ENCODE peak calls at places on chromosomes 6 and 20, in five cellular contexts. M is AG10803; T is activated CD4-positive, alpha-beta T cell treated with anti-CD3 and anti-CD28 coated beads, Interleukin-2, amount 50 U/mL, for 48 hours; H is left ventricle myocardium inferior; R is fibroblast of mammary gland. B is an unnamed sample.

GRCh38 chr20:1469925-1470571 is 3.4 kb upstream of the NSFL1C start:
- DNase-seq in R (peak), T (peak), H (peak), M (peak), B (peak)

GRCh38 chr6:158002951-158003853 is 21.5 kb downstream of the SYNJ2 start:
- DNase-seq in H (peak), R (peak), M (peak), T (peak), B (peak)

GRCh38 chr6:109610555-109610954 is 80.4 kb downstream of the AK9 start:
- DNase-seq in M (peak), R (peak), H (no peak), T (no peak), B (no peak)

GRCh38 chr6:84774174-84775158 is 10.1 kb upstream of the TBX18 start:
- DNase-seq in M (peak), R (peak), T (no peak), H (peak), B (no peak)

GRCh38 chr6:145310116-145310515 is 425.2 kb downstream of the EPM2A start:
- DNase-seq in R (peak), M (peak), T (no peak), H (no peak), B (peak)

GRCh38 chr20:1331801-1332453 is 3.0 kb upstream of the SDCBP2 start:
- DNase-seq in T (no peak), R (no peak), M (no peak), H (no peak), B (no peak)

GRCh38 chr20:35306931-35307517 is 14.8 kb upstream of the FAM83C start:
- DNase-seq in M (peak), T (peak), R (peak), H (peak), B (no peak)

GRCh38 chr6:81752969-81753708 is 658 bp upstream of the TENT5A start:
- DNase-seq in R (peak), T (peak), M (peak), H (peak), B (peak)

GRCh38 chr20:51385941-51386530 is 156.5 kb downstream of the NFATC2 start:
- DNase-seq in T (no peak), H (no peak), R (peak), M (peak), B (no peak)

GRCh38 chr6:6588064-6588923 is at the start of gene LY86:
- DNase-seq in H (peak), M (peak), T (no peak), R (no peak), B (no peak)

GRCh38 chr6:54990001-54990400 is 143.4 kb downstream of the FAM83B start:
- DNase-seq in M (no peak), R (no peak), T (no peak), H (no peak), B (no peak)

GRCh38 chr6:74931567-74931966 is 274.3 kb downstream of the COL12A1 start:
- DNase-seq in M (peak), T (no peak), R (peak), H (no peak), B (peak)

GRCh38 chr20:16518068-16518783 is 55.0 kb downstream of the KIF16B start:
- DNase-seq in M (peak), T (no peak), H (no peak), R (peak), B (peak)

GRCh38 chr20:48364688-48365421 is 462.9 kb downstream of the PREX1 start:
- DNase-seq in M (no peak), H (no peak), R (no peak), T (no peak), B (no peak)

GRCh38 chr20:53126185-53126584 is 154.0 kb downstream of the TSHZ2 start:
- DNase-seq in H (no peak), M (no peak), T (no peak), R (peak), B (no peak)

B was measured in AG09309.